ENCODE peak calls at places on chromosomes 1 and 21, in six cellular contexts. H is PC-3, N is type B pancreatic cell, X is RWPE1, A is AG09309, G is neural progenitor cell. W is an unnamed sample.

GRCh38 chr21:39451332-39452206 is at the start of gene SH3BGR:
- DNase-seq in X (peak; percentile 13), A (no peak), G (peak; percentile 74), N (no peak), H (peak; percentile 12), W (no peak)

GRCh38 chr1:192918259-192918658 is 109.4 kb downstream of the RGS2 start:
- DNase-seq in A (no peak), X (no peak), G (no peak), H (peak; percentile 51), N (no peak), W (no peak)

GRCh38 chr21:44658913-44659595 is 1.3 kb downstream of the KRTAP12-3 start:
- DNase-seq in A (no peak), G (no peak), X (no peak), H (no peak), N (peak; percentile 34), W (no peak)

GRCh38 chr1:2583871-2584341 is 2.7 kb upstream of the PRXL2B start:
- DNase-seq in N (no peak), H (no peak), X (no peak), A (no peak), G (peak; percentile 38), W (no peak)

GRCh38 chr1:212667223-212668139 is 32.2 kb downstream of the BATF3 start:
- DNase-seq in N (peak; percentile 36), H (peak; percentile 98), G (no peak), A (peak; percentile 83), X (peak; percentile 55), W (peak; percentile 55)

GRCh38 chr1:48472747-48473146 is 743 bp upstream of the SPATA6 start:
- DNase-seq in A (no peak), X (no peak), N (no peak), G (no peak), H (no peak), W (no peak)

GRCh38 chr1:19731311-19731821 is 66.7 kb downstream of the HTR6 start:
- DNase-seq in N (no peak), H (no peak), G (no peak), X (no peak), A (no peak), W (no peak)

GRCh38 chr1:167294528-167294927 is 73.8 kb downstream of the POU2F1 start:
- DNase-seq in G (no peak), A (no peak), N (no peak), H (no peak), X (no peak), W (no peak)

GRCh38 chr1:77687519-77687906 is 5.1 kb upstream of the ZZZ3 start:
- DNase-seq in G (peak; percentile 86), H (no peak), N (no peak), A (no peak), X (no peak), W (no peak)

GRCh38 chr21:20999567-21000169 is 1.5 kb downstream of the NCAM2 start:
- DNase-seq in H (peak; percentile 72), G (peak; percentile 57), N (no peak), A (no peak), X (peak; percentile 23), W (no peak)

GRCh38 chr1:163069142-163069541 is at the start of gene RGS4:
- DNase-seq in G (peak; percentile 93), A (peak; percentile 92), N (peak; percentile 73), X (peak; percentile 22), H (peak; percentile 88), W (no peak)
- TF ChIP-seq CTCF in G (peak; percentile 67), A (peak; percentile 76), N (peak; percentile 69), X (no peak), H (peak; percentile 93), W (no peak)

DNA sequence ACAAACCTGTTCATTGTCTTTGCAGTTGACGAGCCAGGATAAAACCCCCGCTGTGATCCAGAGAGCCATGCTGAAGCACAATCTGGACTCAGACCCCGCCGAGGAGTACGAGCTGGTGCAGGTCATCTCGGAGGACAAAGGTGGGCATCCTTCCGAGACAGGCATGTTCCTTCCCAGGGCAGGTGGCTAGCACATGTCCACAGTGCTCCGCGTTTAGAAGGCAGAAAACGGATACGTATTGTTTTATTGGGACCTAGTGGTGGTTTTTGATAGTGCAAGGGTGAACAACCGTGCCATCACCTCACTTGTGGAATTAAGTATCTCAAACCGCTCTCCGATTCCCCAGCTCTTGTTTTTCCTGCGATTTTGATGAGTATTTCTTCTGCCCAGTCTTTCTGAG is 115.3 kb downstream of the COLGALT2 start:
- DNase-seq in N (no peak), G (no peak), X (no peak), A (no peak), H (no peak), W (no peak)
- TF ChIP-seq CTCF in N (peak; percentile 60), G (peak; percentile 19), X (no peak), A (no peak), H (peak; percentile 32), W (no peak)

GRCh38 chr1:197152662-197153061 is 6.2 kb upstream of the ASPM start:
- DNase-seq in X (no peak), G (no peak), A (no peak), N (no peak), H (no peak), W (no peak)

GRCh38 chr1:197151185-197151584 is 4.7 kb upstream of the ASPM start:
- DNase-seq in N (no peak), H (no peak), X (no peak), G (no peak), A (no peak), W (no peak)

GRCh38 chr1:197159461-197159860 is 13.0 kb upstream of the ASPM start:
- DNase-seq in N (no peak), G (no peak), A (no peak), H (no peak), X (no peak), W (no peak)

GRCh38 chr1:197156692-197157091 is 10.2 kb upstream of the ASPM start:
- DNase-seq in G (no peak), X (no peak), H (no peak), N (no peak), A (no peak), W (no peak)
- TF ChIP-seq CTCF in G (peak; percentile 6), X (no peak), H (peak; percentile 29), N (no peak), A (peak; percentile 14), W (no peak)

GRCh38 chr1:88741413-88741812 is 57.3 kb downstream of the PKN2 start:
- DNase-seq in A (no peak), H (peak; percentile 39), G (no peak), N (no peak), X (peak; percentile 20), W (no peak)

GRCh38 chr1:88740784-88741183 is 56.7 kb downstream of the PKN2 start:
- DNase-seq in N (no peak), X (no peak), G (no peak), H (no peak), A (no peak), W (no peak)

GRCh38 chr1:88737338-88737927 is 53.4 kb downstream of the PKN2 start:
- DNase-seq in N (no peak), G (no peak), A (no peak), X (no peak), H (no peak), W (no peak)

GRCh38 chr1:88735909-88736308 is 51.8 kb downstream of the PKN2 start:
- DNase-seq in H (no peak), N (no peak), A (no peak), G (no peak), X (no peak), W (no peak)

GRCh38 chr1:88736633-88737248 is 52.7 kb downstream of the PKN2 start:
- DNase-seq in G (peak; percentile 25), X (peak; percentile 24), A (peak; percentile 2), N (no peak), H (peak; percentile 65), W (no peak)
- TF ChIP-seq CTCF in G (peak; percentile 47), X (no peak), A (peak; percentile 82), N (peak; percentile 47), H (peak; percentile 82), W (peak; percentile 25)

DNA sequence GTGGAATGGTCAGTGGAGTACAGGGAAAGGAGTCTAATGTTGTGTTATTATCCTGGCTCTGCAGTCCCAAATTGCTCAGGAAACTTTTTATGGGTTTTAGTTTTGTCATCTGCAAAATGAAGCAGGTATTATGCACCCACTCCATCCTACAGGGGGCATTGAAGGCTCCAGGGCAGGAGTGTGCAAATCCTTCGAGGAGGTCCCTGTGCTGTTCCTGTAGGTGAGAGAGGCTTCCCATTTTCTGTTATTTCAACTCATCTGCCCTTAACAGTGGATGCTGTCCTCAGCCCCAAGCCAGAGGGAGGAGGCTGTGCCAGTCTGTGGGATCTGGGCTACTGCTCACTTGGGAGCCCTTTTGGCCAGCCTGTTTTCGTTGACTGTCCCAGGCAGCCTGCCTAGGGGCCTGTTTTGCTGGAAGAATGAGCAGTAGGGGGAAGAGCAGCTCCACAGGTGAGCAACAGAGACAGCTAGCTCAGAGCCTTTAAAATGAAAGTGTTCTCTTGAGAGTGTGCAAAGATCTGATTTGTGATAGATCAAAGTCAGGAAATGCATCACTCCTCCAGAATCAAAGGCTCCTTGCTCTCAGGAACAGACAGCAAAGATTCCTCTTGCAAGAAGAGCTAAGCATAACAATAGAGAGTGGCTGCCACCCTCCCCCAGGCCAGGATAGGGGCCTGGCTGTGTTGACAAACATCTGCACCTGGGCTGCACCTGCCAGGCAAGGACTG is 317.6 kb upstream of the PROX1 start:
- DNase-seq in A (no peak), N (no peak), X (no peak), G (no peak), H (no peak), W (no peak)
- TF ChIP-seq CTCF in A (no peak), N (no peak), X (no peak), G (no peak), H (no peak), W (no peak)

GRCh38 chr1:31183927-31184554 is 55.6 kb downstream of the NKAIN1 start:
- DNase-seq in N (no peak), G (peak; percentile 80), A (no peak), X (peak; percentile 51), H (peak; percentile 66), W (peak; percentile 64)

GRCh38 chr1:31181515-31182343 is 58.0 kb downstream of the NKAIN1 start:
- DNase-seq in X (peak; percentile 43), A (no peak), G (peak; percentile 56), N (no peak), H (peak; percentile 51), W (peak; percentile 73)

GRCh38 chr1:31183126-31183525 is 56.6 kb downstream of the NKAIN1 start:
- DNase-seq in A (no peak), N (no peak), G (no peak), X (no peak), H (peak; percentile 57), W (no peak)

GRCh38 chr1:31180338-31180737 is 59.3 kb downstream of the NKAIN1 start:
- DNase-seq in H (no peak), A (no peak), X (no peak), N (no peak), G (no peak), W (no peak)

DNA sequence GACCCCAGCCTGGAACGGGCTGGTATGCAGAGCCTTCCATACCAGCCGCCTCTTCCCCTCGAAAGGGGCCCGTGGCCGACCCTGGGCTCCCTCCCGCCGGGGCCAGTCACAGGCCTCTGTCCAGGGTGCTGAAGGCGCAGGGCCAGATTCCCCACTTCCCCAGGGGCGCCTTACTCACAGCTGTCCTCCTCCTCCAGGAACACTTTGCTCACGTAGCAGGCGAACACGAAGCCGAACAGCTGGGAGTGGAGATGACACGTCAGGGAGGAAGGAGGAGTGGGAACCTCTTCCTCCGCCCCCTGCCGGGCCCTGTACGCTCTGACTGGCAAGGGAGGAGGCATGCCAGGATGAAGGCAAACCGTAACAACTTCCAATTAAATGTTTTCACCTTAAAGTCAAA is 57.3 kb downstream of the NKAIN1 start:
- DNase-seq in H (peak; percentile 94), N (peak; percentile 84), G (peak; percentile 90), X (peak; percentile 90), A (peak; percentile 71), W (peak; percentile 79)
- TF ChIP-seq CTCF in H (peak; percentile 46), N (peak; percentile 22), G (no peak), X (no peak), A (peak; percentile 45), W (no peak)

GRCh38 chr1:13788795-13789194 is 88.8 kb downstream of the PRDM2 start:
- DNase-seq in G (no peak), N (no peak), X (no peak), H (no peak), A (no peak), W (no peak)
- TF ChIP-seq CTCF in G (peak; percentile 14), N (no peak), X (no peak), H (peak; percentile 33), A (no peak), W (no peak)

W was measured in GM10248.